ENCODE peak calls at places on chromosomes 3 and 15, in nine cellular contexts. W, M, T, O, Y, E, U, N and P are unnamed samples.

GRCh38 chr3:50356553-50356952 is 2.8 kb downstream of the TMEM115 start:
- DNase-seq in W (no peak), M (no peak), T (peak), O (no peak), Y (no peak), E (no peak), U (peak), N (no peak), P (peak)

GRCh38 chr3:61158152-61158551 is 93.1 kb downstream of the FHIT start:
- DNase-seq in W (no peak), M (no peak), T (no peak), O (no peak), Y (no peak), E (no peak), U (no peak), N (no peak), P (no peak)

GRCh38 chr3:66279168-66279567 is 58.4 kb downstream of the SLC25A26 start:
- DNase-seq in W (no peak), M (no peak), T (no peak), O (no peak), Y (no peak), E (no peak), U (no peak), N (no peak), P (no peak)

GRCh38 chr15:74892313-74892712 is 2.5 kb downstream of the MPI start:
- DNase-seq in W (no peak), M (no peak), T (no peak), O (no peak), Y (no peak), E (no peak), U (no peak), N (no peak), P (no peak)

GRCh38 chr3:33130144-33130543 is 16.3 kb downstream of the CRTAP start:
- DNase-seq in W (no peak), M (no peak), T (no peak), O (no peak), Y (no peak), E (no peak), U (no peak), N (no peak), P (no peak)

GRCh38 chr3:43389388-43390254 is 103.3 kb downstream of the SNRK start:
- DNase-seq in W (peak), M (peak), T (peak), O (no peak), Y (no peak), E (peak), U (peak), N (peak), P (peak)

GRCh38 chr15:34810455-34811146 is 15.3 kb upstream of the ACTC1 start:
- DNase-seq in W (no peak), M (no peak), T (peak), O (no peak), Y (no peak), E (peak), U (peak), N (no peak), P (no peak)

GRCh38 chr15:76799760-76800159 is 105.4 kb downstream of the SCAPER start:
- DNase-seq in W (no peak), M (no peak), T (peak), O (no peak), Y (no peak), E (peak), U (peak), N (no peak), P (no peak)

GRCh38 chr3:40753371-40753770 is 228.6 kb downstream of the ZNF621 start:
- DNase-seq in W (no peak), M (no peak), T (no peak), O (no peak), Y (no peak), E (no peak), U (no peak), N (no peak), P (no peak)

GRCh38 chr3:56753206-56753605 is 48.5 kb downstream of the ARHGEF3 start:
- DNase-seq in W (peak), M (no peak), T (no peak), O (no peak), Y (no peak), E (no peak), U (peak), N (no peak), P (no peak)

GRCh38 chr15:62021991-62022600 is 38.2 kb downstream of the VPS13C start:
- DNase-seq in W (peak), M (no peak), T (no peak), O (no peak), Y (no peak), E (no peak), U (no peak), N (no peak), P (peak)

GRCh38 chr15:38085931-38086562 is 151.6 kb downstream of the TMCO5A start:
- DNase-seq in W (no peak), M (no peak), T (no peak), O (no peak), Y (no peak), E (no peak), U (no peak), N (peak), P (no peak)

GRCh38 chr15:62454567-62455172 is 289.6 kb upstream of the C2CD4B start:
- DNase-seq in W (no peak), M (no peak), T (peak), O (no peak), Y (no peak), E (no peak), U (no peak), N (no peak), P (no peak)